ENCODE peak calls at places on chromosome 1, in six cellular contexts. W is K562, G is colonic mucosa, B is lower lobe of right lung, A is GM23338, H is aorta. D is an unnamed sample.

GRCh38 chr1:223720987-223721591 is 8.8 kb downstream of the CAPN2 start:
- DNase-seq in W (no peak), G (peak), B (no peak), A (no peak), H (no peak), D (peak)

GRCh38 chr1:223363856-223364684 is at the start of gene SUSD4:
- DNase-seq in W (peak), G (peak), B (peak), A (peak), H (peak), D (peak)

GRCh38 chr1:57824535-57824934 is 400.7 kb upstream of the DAB1 start:
- DNase-seq in W (no peak), G (no peak), B (no peak), A (no peak), H (no peak), D (no peak)

GRCh38 chr1:238466459-238466858 is 575.7 kb upstream of the ZP4 start:
- DNase-seq in W (no peak), G (no peak), B (no peak), A (no peak), H (no peak), D (no peak)

GRCh38 chr1:211589782-211590721 is 11.1 kb upstream of the SLC30A1 start:
- DNase-seq in W (no peak), G (no peak), B (peak), A (no peak), H (peak), D (peak)

GRCh38 chr1:211606914-211607751 is 28.2 kb upstream of the SLC30A1 start:
- DNase-seq in W (peak), G (no peak), B (peak), A (no peak), H (no peak), D (no peak)

GRCh38 chr1:214566158-214567104 is 15.0 kb upstream of the PTPN14 start:
- DNase-seq in W (no peak), G (no peak), B (no peak), A (no peak), H (no peak), D (peak)

GRCh38 chr1:180057883-180058396 is 96.7 kb upstream of the QSOX1 start:
- DNase-seq in W (peak), G (no peak), B (no peak), A (no peak), H (no peak), D (peak)

GRCh38 chr1:204746838-204747442 is 61.4 kb upstream of the LRRN2 start:
- DNase-seq in W (peak), G (peak), B (no peak), A (peak), H (no peak), D (peak)

GRCh38 chr1:238153939-238154338 is 263.2 kb upstream of the ZP4 start:
- DNase-seq in W (no peak), G (no peak), B (no peak), A (no peak), H (no peak), D (no peak)

GRCh38 chr1:39576016-39576657 is 453 bp downstream of the PABPC4 start:
- DNase-seq in W (peak), G (peak), B (peak), A (peak), H (peak), D (peak)

GRCh38 chr1:205660361-205660760 is 19.9 kb downstream of the SLC45A3 start:
- DNase-seq in W (no peak), G (no peak), B (no peak), A (no peak), H (peak), D (no peak)

GRCh38 chr1:206693592-206693991 is 8.9 kb downstream of the MAPKAPK2 start:
- DNase-seq in W (peak), G (no peak), B (no peak), A (no peak), H (peak), D (no peak)

GRCh38 chr1:108865316-108865910 is 8.5 kb upstream of the AKNAD1 start:
- DNase-seq in W (no peak), G (peak), B (no peak), A (no peak), H (no peak), D (no peak)

GRCh38 chr1:111208921-111209320 is 8.5 kb upstream of the DENND2D start:
- DNase-seq in W (no peak), G (no peak), B (no peak), A (no peak), H (no peak), D (no peak)

GRCh38 chr1:214558002-214558770 is 6.8 kb upstream of the PTPN14 start:
- DNase-seq in W (no peak), G (no peak), B (no peak), A (no peak), H (no peak), D (no peak)

GRCh38 chr1:30083800-30084464 is 639.5 kb downstream of the MATN1 start:
- DNase-seq in W (no peak), G (no peak), B (no peak), A (no peak), H (no peak), D (no peak)

GRCh38 chr1:156704930-156705320 is 458 bp downstream of the CRABP2 start:
- DNase-seq in W (no peak), G (peak), B (peak), A (peak), H (peak), D (peak)

GRCh38 chr1:31846484-31846883 is 30.7 kb upstream of the SPOCD1 start:
- DNase-seq in W (no peak), G (no peak), B (no peak), A (no peak), H (no peak), D (no peak)

GRCh38 chr1:91851130-91852010 is 34.6 kb downstream of the TGFBR3 start:
- DNase-seq in W (no peak), G (peak), B (peak), A (no peak), H (peak), D (peak)

DNA sequence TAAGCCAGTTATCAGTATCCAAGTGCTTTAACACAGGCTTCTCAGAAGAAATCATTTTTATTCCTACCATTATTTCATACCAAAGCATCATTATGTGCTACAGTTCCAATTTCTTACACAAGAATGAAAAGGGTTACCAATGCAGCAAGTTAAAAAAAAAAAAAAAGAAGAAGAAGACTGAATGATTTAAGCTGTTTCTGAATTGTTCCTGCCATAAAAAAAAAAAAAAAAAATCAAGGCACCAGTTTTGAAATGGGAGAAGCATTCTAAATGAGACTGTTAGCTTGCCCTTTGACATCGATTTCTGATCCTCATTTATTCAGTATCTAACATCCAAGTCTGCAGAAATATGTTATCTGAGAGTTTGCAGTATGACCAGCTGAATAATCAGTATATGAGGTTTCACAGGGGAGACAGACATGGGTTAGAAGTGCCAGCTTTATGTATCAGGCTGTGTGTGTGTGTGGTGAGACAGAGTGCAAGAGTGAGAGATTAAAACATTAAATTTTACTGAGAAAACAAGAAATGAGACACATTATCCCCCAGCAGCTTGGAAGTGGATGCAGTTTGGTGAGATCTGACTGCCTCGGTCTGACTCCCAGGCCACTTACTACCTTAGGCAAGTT is 105.8 kb downstream of the COLGALT2 start:
- DNase-seq in W (no peak), G (no peak), B (no peak), A (no peak), H (no peak), D (no peak)
- H3K27ac ChIP-seq in W (no peak), G (no peak), B (no peak), A (no peak), H (no peak), D (peak)

GRCh38 chr1:19942088-19942487 is 18.7 kb upstream of the PLA2G2E start:
- DNase-seq in W (no peak), G (no peak), B (no peak), A (no peak), H (no peak), D (no peak)

GRCh38 chr1:19941121-19941520 is 17.7 kb upstream of the PLA2G2E start:
- DNase-seq in W (no peak), G (no peak), B (no peak), A (no peak), H (no peak), D (no peak)

GRCh38 chr1:19946331-19946751 is 22.9 kb upstream of the PLA2G2E start:
- DNase-seq in W (no peak), G (no peak), B (no peak), A (no peak), H (no peak), D (no peak)

GRCh38 chr1:19945914-19946313 is 22.5 kb upstream of the PLA2G2E start:
- DNase-seq in W (no peak), G (no peak), B (no peak), A (no peak), H (no peak), D (no peak)

DNA sequence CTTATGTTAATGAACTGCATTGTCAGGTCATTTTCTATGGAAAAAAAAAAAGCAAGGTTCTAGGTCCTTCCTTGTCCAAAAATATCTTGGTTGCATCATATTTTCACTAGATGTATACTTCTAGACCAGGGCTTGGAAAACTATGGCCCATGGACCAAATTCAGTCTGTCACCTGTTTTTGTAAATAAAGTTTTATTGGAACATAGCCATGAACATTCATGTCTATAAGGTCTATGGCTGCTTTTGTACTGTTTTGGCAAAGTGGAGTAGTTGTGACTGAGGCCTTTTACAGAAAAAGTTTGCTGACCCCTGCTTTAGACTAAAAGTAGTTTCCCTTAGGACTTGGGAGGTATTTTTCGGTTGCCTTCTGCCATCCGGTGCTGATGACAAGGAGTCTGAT is 19.2 kb upstream of the PLA2G2E start:
- DNase-seq in W (no peak), G (no peak), B (no peak), A (no peak), H (no peak), D (no peak)
- H3K27ac ChIP-seq in W (no peak), G (no peak), B (no peak), A (no peak), H (no peak), D (no peak)

GRCh38 chr1:173388352-173388751 is 88.8 kb upstream of the PRDX6 start:
- DNase-seq in W (no peak), G (no peak), B (no peak), A (no peak), H (no peak), D (no peak)

GRCh38 chr1:173383341-173383740 is 93.8 kb upstream of the PRDX6 start:
- DNase-seq in W (no peak), G (no peak), B (no peak), A (no peak), H (no peak), D (no peak)
- H3K27ac ChIP-seq in W (no peak), G (no peak), B (no peak), A (no peak), H (no peak), D (no peak)

GRCh38 chr1:226920446-226920894 is 19.6 kb upstream of the COQ8A start:
- DNase-seq in W (no peak), G (no peak), B (no peak), A (no peak), H (no peak), D (peak)

GRCh38 chr1:226916497-226916896 is 23.6 kb upstream of the COQ8A start:
- DNase-seq in W (no peak), G (no peak), B (no peak), A (no peak), H (no peak), D (no peak)

GRCh38 chr1:226919995-226920394 is 20.1 kb upstream of the COQ8A start:
- DNase-seq in W (no peak), G (no peak), B (no peak), A (no peak), H (no peak), D (no peak)

GRCh38 chr1:226921504-226921903 is 18.6 kb upstream of the COQ8A start:
- DNase-seq in W (no peak), G (no peak), B (no peak), A (no peak), H (no peak), D (no peak)

GRCh38 chr1:226919587-226919986 is 20.5 kb upstream of the COQ8A start:
- DNase-seq in W (no peak), G (no peak), B (no peak), A (no peak), H (no peak), D (no peak)
- H3K27ac ChIP-seq in W (no peak), G (no peak), B (no peak), A (no peak), H (no peak), D (no peak)